ENCODE peak calls at places on chromosomes 1 and 21, in four cellular contexts. One of them, this sample, is unnamed.

GRCh38 chr1:87928623-87929022 is 599.9 kb downstream of the LMO4 start:
- DNase-seq in mesendoderm: no peak
- DNase-seq in IMR-90: no peak
- DNase-seq in H1: no peak
- DNase-seq in this sample: no peak

GRCh38 chr21:43703068-43703880 is 15.7 kb upstream of the PDXK start:
- DNase-seq in mesendoderm: peak
- DNase-seq in IMR-90: peak
- DNase-seq in H1: peak
- DNase-seq in this sample: peak

GRCh38 chr1:58782308-58783089 is 1.3 kb downstream of the JUN start:
- DNase-seq in mesendoderm: peak
- DNase-seq in IMR-90: peak
- DNase-seq in H1: peak
- DNase-seq in this sample: peak

GRCh38 chr1:151157067-151157531 is 650 bp downstream of the TNFAIP8L2 start:
- DNase-seq in mesendoderm: no peak
- DNase-seq in IMR-90: no peak
- DNase-seq in H1: no peak
- DNase-seq in this sample: no peak

GRCh38 chr1:207966521-207966920 is 55.6 kb upstream of the CD34 start:
- DNase-seq in mesendoderm: no peak
- DNase-seq in IMR-90: peak
- DNase-seq in H1: no peak
- DNase-seq in this sample: no peak

GRCh38 chr1:21510885-21511578 is 1.8 kb downstream of the ALPL start:
- DNase-seq in mesendoderm: peak
- DNase-seq in IMR-90: no peak
- DNase-seq in H1: no peak
- DNase-seq in this sample: no peak

GRCh38 chr1:73044241-73044640 is 761.9 kb upstream of the NEGR1 start:
- DNase-seq in mesendoderm: no peak
- DNase-seq in IMR-90: no peak
- DNase-seq in H1: no peak
- DNase-seq in this sample: no peak

GRCh38 chr1:169906938-169907337 is 13.2 kb upstream of the SCYL3 start:
- DNase-seq in mesendoderm: no peak
- DNase-seq in IMR-90: no peak
- DNase-seq in H1: no peak
- DNase-seq in this sample: no peak

GRCh38 chr1:57381871-57382270 is 42.0 kb downstream of the DAB1 start:
- DNase-seq in mesendoderm: peak
- DNase-seq in IMR-90: no peak
- DNase-seq in H1: no peak
- DNase-seq in this sample: no peak

GRCh38 chr1:150018165-150018564 is 7.6 kb upstream of the OTUD7B start:
- DNase-seq in mesendoderm: no peak
- DNase-seq in IMR-90: no peak
- DNase-seq in H1: no peak
- DNase-seq in this sample: no peak

GRCh38 chr1:196608401-196609113 is at the start of gene KCNT2:
- DNase-seq in mesendoderm: peak
- DNase-seq in IMR-90: peak
- DNase-seq in H1: peak
- DNase-seq in this sample: peak

GRCh38 chr1:40893946-40894345 is 31.8 kb upstream of the CITED4 start:
- DNase-seq in mesendoderm: no peak
- DNase-seq in IMR-90: no peak
- DNase-seq in H1: no peak
- DNase-seq in this sample: no peak

GRCh38 chr1:38728176-38728908 is 131.2 kb downstream of the RRAGC start:
- DNase-seq in mesendoderm: peak
- DNase-seq in IMR-90: peak
- DNase-seq in H1: peak
- DNase-seq in this sample: peak

GRCh38 chr21:34020005-34020847 is 53.2 kb upstream of the MRPS6 start:
- DNase-seq in mesendoderm: no peak
- DNase-seq in IMR-90: no peak
- DNase-seq in H1: no peak
- DNase-seq in this sample: no peak

GRCh38 chr21:45325206-45326168 is 37.8 kb upstream of the POFUT2 start:
- DNase-seq in mesendoderm: no peak
- DNase-seq in IMR-90: no peak
- DNase-seq in H1: no peak
- DNase-seq in this sample: no peak

GRCh38 chr1:22472596-22472995 is 20.9 kb downstream of the ZBTB40 start:
- DNase-seq in mesendoderm: no peak
- DNase-seq in IMR-90: no peak
- DNase-seq in H1: no peak
- DNase-seq in this sample: no peak

GRCh38 chr1:30327370-30328099 is 395.9 kb downstream of the MATN1 start:
- DNase-seq in mesendoderm: no peak
- DNase-seq in IMR-90: no peak
- DNase-seq in H1: peak
- DNase-seq in this sample: no peak
- H2AK5ac ChIP-seq in mesendoderm: no peak
- H2AK5ac ChIP-seq in IMR-90: no peak
- H2AK5ac ChIP-seq in H1: no peak
- H2AK5ac ChIP-seq in this sample: no peak

GRCh38 chr1:95935719-95936118 is 701.7 kb downstream of the RWDD3 start:
- DNase-seq in mesendoderm: no peak
- DNase-seq in IMR-90: no peak
- DNase-seq in H1: no peak
- DNase-seq in this sample: no peak

DNA sequence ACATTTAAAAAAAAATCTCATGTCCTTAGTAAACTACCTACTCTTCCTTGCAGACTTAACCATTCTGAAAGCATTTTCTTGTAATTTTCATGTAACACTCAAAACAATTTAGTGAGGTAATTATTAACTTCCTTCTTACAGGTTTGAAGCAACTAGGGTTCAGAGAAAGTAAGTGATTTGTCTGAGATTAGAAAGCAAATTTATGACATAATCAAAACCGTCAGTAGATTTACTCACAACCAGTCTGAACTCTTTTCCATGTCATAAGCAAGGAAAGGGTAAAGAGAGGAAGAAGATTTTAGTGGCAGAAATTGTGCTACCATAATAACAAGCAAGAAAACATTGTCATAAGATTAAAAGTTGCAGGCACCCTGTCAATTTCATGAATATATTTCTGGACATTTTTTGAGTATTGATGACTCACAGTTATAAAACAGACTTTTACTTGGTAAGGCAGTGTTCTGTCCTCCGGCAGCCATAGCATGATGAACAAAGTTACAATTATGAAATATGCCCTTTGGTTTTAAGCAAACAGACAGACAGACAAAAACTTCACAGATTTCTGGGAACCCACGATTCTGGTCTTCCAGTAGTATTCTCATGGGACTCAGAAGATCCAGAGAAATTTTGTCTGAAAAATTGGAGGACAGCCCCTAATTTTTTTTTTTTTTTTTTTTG is 707.2 kb downstream of the RWDD3 start:
- DNase-seq in mesendoderm: no peak
- DNase-seq in IMR-90: no peak
- DNase-seq in H1: no peak
- DNase-seq in this sample: no peak
- H4K5ac ChIP-seq in mesendoderm: no peak
- H4K5ac ChIP-seq in IMR-90: no peak
- H4K5ac ChIP-seq in H1: no peak
- H4K5ac ChIP-seq in this sample: no peak

GRCh38 chr1:3357526-3358297 is 96.8 kb upstream of the ARHGEF16 start:
- DNase-seq in mesendoderm: no peak
- DNase-seq in IMR-90: no peak
- DNase-seq in H1: no peak
- DNase-seq in this sample: no peak

GRCh38 chr1:3355089-3355488 is 99.4 kb upstream of the ARHGEF16 start:
- DNase-seq in mesendoderm: no peak
- DNase-seq in IMR-90: no peak
- DNase-seq in H1: no peak
- DNase-seq in this sample: no peak

GRCh38 chr1:3353901-3354300 is 100.6 kb upstream of the ARHGEF16 start:
- DNase-seq in mesendoderm: no peak
- DNase-seq in IMR-90: no peak
- DNase-seq in H1: no peak
- DNase-seq in this sample: no peak

GRCh38 chr1:3356827-3357457 is 97.5 kb upstream of the ARHGEF16 start:
- DNase-seq in mesendoderm: peak
- DNase-seq in IMR-90: no peak
- DNase-seq in H1: no peak
- DNase-seq in this sample: no peak

DNA sequence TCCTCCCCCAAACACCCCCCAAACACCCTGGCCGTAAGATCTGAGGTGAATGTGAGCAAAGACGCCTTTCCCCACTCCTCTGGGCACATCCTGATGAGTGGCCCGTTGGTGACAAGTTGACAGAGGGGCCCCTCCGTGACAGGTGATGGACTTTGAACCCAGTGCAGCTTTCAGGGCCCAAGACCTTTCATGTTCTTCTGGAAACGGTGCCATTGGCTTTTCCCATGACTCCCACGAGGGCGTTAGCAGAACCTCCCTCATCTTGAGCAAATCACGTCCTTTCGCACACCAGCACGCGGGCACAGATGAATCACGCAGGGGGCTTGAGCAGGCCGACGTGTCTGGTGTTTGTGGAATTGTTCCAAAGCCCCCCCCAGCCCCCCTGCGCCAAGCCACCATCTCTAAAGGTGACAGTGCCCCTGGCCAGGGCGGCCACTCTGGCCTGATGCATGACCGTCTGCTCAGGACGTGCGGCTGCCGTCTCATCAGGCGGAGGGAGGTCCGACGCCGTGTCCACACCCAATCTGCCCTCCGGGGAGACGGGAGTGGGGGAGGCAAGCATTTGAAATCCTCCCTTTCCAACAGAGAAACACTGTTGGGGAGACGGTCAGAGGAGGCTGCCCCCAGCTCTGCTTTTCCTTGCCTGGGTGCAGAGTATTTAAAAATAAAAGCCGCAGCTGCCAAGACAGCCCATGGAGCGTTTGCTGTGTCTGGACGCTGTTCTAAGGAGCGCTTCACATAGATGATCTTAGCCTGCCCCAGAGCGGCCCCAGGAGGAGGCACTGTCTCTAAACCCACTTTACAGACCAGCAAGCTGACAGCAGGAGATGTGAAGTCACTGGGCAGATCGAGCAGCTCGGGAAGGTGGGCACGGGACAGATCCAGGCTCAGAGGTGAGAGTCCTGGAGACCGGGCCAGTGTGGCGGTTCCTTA is 98.3 kb upstream of the ARHGEF16 start:
- DNase-seq in mesendoderm: no peak
- DNase-seq in IMR-90: no peak
- DNase-seq in H1: no peak
- DNase-seq in this sample: no peak
- H2AK5ac ChIP-seq in mesendoderm: no peak
- H2AK5ac ChIP-seq in IMR-90: no peak
- H2AK5ac ChIP-seq in H1: no peak
- H2AK5ac ChIP-seq in this sample: no peak

GRCh38 chr1:84245566-84245965 is 55.9 kb upstream of the SAMD13 start:
- DNase-seq in mesendoderm: no peak
- DNase-seq in IMR-90: no peak
- DNase-seq in H1: no peak
- DNase-seq in this sample: no peak
- H4K5ac ChIP-seq in mesendoderm: no peak
- H4K5ac ChIP-seq in IMR-90: no peak
- H4K5ac ChIP-seq in H1: no peak
- H4K5ac ChIP-seq in this sample: no peak

GRCh38 chr1:192776206-192776605 is 32.6 kb upstream of the RGS2 start:
- DNase-seq in mesendoderm: no peak
- DNase-seq in IMR-90: no peak
- DNase-seq in H1: no peak
- DNase-seq in this sample: no peak
- H2AK5ac ChIP-seq in mesendoderm: no peak
- H2AK5ac ChIP-seq in IMR-90: no peak
- H2AK5ac ChIP-seq in H1: no peak
- H2AK5ac ChIP-seq in this sample: no peak

GRCh38 chr1:53328009-53328489 is at the start of gene LRP8:
- DNase-seq in mesendoderm: peak
- DNase-seq in IMR-90: peak
- DNase-seq in H1: peak
- DNase-seq in this sample: peak
- H4K5ac ChIP-seq in mesendoderm: no peak
- H4K5ac ChIP-seq in IMR-90: no peak
- H4K5ac ChIP-seq in H1: peak
- H4K5ac ChIP-seq in this sample: no peak